ENCODE peak calls at places on chromosomes 4 and X, in nine cellular contexts. B, W, N, J, P, H, R, A and I are unnamed samples.
A peak's percentile ranks its signal among the peaks of the same experiment; 100 is the strongest.

GRCh38 chrX:100587846-100588245 is 3.1 kb downstream of the TNMD start:
- DNase-seq in B (no peak), W (no peak), N (no peak), J (no peak), P (no peak), H (no peak), R (no peak), A (no peak), I (no peak)

GRCh38 chrX:94400488-94400887 is 726.5 kb downstream of the FAM133A start:
- DNase-seq in B (no peak), W (no peak), N (no peak), J (no peak), P (no peak), H (no peak), R (no peak), A (no peak), I (no peak)

GRCh38 chrX:8971116-8971515 is 62.8 kb downstream of the FAM9B start:
- DNase-seq in B (no peak), W (peak; percentile 22), N (peak; percentile 67), J (peak; percentile 49), P (peak; percentile 23), H (no peak), R (no peak), A (peak; percentile 67), I (peak; percentile 15)

GRCh38 chrX:53239474-53239873 is 14.5 kb upstream of the KDM5C start:
- DNase-seq in B (no peak), W (peak; percentile 26), N (no peak), J (no peak), P (no peak), H (no peak), R (no peak), A (peak; percentile 56), I (no peak)

GRCh38 chr4:76105652-76106051 is 31.1 kb downstream of the ART3 start:
- DNase-seq in B (no peak), W (no peak), N (no peak), J (no peak), P (no peak), H (no peak), R (no peak), A (no peak), I (no peak)

GRCh38 chrX:72003811-72004750 is 93.4 kb downstream of the NHSL2 start:
- DNase-seq in B (no peak), W (no peak), N (no peak), J (peak; percentile 73), P (peak; percentile 64), H (no peak), R (no peak), A (peak; percentile 39), I (peak; percentile 68)

GRCh38 chr4:1727117-1728031 is 6.1 kb downstream of the TACC3 start:
- DNase-seq in B (no peak), W (no peak), N (peak; percentile 75), J (peak; percentile 88), P (no peak), H (peak; percentile 94), R (peak; percentile 80), A (peak; percentile 75), I (peak; percentile 80)

GRCh38 chr4:77001907-77002306 is 52.4 kb downstream of the SEPTIN11 start:
- DNase-seq in B (no peak), W (no peak), N (peak; percentile 79), J (peak; percentile 82), P (peak; percentile 46), H (no peak), R (no peak), A (no peak), I (peak; percentile 80)

DNA sequence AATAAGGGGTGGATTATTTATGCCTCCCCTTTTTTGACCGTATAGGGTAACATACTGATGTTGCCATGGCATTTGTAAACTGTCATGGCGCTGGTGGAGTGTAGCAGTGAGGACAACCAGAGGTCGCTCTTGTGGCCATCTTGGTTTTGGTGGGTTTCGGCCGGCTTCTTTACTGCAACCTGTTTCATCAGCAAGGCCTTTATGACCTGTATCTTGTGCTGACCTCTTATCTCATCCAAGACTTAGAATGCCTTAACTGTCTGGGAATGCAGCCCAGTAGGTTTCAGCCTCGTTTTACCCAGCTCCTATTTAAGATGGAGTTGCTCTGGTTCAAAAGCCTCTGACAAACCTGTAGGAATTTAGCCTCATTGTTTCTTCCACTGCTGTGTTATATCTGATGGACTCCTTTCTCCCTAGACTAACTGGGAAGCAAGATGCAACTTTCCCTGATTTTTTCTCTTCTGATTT is 71.4 kb downstream of the TMEM131L start:
- DNase-seq in B (no peak), W (no peak), N (no peak), J (no peak), P (no peak), H (no peak), R (no peak), A (no peak), I (no peak)
- H3K4me1 ChIP-seq in B (peaks cover 95% of the 10 kb centered on the region), W (peaks cover 28% of the 10 kb centered on the region), N (peaks cover 11% of the 10 kb centered on the region), J (peaks cover 4% of the 10 kb centered on the region), P (peaks cover 23% of the 10 kb centered on the region), H (peaks cover 12% of the 10 kb centered on the region), R (no peaks in the 10 kb centered on the region), A (no peaks in the 10 kb centered on the region), I (peaks cover 17% of the 10 kb centered on the region)

GRCh38 chr4:2807571-2807970 is 14.7 kb downstream of the SH3BP2 start:
- DNase-seq in B (no peak), W (no peak), N (no peak), J (no peak), P (no peak), H (peak; percentile 78), R (no peak), A (no peak), I (no peak)

GRCh38 chr4:2808001-2808400 is 15.1 kb downstream of the SH3BP2 start:
- DNase-seq in B (no peak), W (no peak), N (no peak), J (no peak), P (no peak), H (peak; percentile 22), R (no peak), A (no peak), I (no peak)

GRCh38 chr4:2804973-2805501 is 12.2 kb downstream of the SH3BP2 start:
- DNase-seq in B (no peak), W (no peak), N (no peak), J (no peak), P (no peak), H (peak; percentile 75), R (peak; percentile 56), A (no peak), I (no peak)

GRCh38 chr4:2805712-2806391 is 13.0 kb downstream of the SH3BP2 start:
- DNase-seq in B (no peak), W (no peak), N (no peak), J (no peak), P (no peak), H (peak; percentile 92), R (no peak), A (no peak), I (no peak)

DNA sequence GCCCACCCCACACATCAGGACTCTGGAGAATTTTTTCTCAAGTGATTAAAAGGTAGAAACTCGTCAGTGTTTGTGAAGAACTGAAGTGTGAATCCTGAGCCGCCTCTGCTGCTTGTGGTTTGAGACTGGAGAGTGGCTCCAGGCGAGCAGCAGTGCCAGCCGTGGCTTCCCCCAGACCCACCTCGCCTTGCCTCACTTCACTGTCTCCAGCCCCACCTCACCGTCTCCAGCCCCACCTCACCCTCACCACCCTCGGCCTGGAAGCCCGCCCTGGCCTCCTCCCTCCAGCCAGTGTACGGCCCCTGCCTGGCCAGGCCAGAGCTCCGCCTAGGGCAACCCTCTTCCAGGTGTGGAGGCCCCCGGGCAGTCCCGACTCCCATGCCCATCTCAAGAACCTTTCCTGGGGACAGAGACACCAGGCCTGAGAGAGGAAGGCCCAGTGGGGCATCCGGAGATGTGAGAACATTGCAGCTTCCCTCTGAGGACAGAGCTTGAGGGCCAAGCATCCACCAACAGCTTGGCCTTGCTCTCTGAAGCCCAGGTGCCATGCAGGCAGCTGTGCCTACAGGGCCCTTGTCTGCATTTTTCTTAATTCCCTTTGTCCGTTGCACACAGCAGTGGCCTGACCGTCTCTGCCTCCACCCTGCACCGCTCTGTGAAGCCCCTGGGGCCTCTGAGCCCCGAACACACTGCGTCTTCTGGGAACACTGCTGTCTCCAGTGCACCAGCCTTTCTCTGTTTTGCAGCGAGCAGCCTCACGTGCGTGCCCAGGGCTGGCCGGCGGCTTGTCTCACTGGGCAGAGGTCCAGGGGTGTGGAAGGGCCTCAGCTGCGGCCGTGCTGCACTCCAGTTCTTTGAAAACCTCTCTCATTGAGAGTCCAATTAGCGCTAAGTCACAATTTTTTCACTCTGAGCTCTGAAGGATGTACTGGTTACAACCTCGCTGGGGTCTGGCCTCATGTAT is 13.8 kb downstream of the SH3BP2 start:
- DNase-seq in B (no peak), W (no peak), N (peak; percentile 55), J (no peak), P (no peak), H (peak; percentile 86), R (no peak), A (no peak), I (no peak)
- H3K27ac ChIP-seq in B (no peak overlapping the region), W (no peak overlapping the region), N (peak overlapping the region; percentile 8), J (no peak overlapping the region), P (no peak overlapping the region), H (peak overlapping the region; percentile 81), R (peak overlapping the region; percentile 23), A (no peak overlapping the region), I (no peak overlapping the region)

GRCh38 chr4:74789518-74789917 is 4.8 kb downstream of the BTC start:
- DNase-seq in B (no peak), W (no peak), N (no peak), J (no peak), P (no peak), H (no peak), R (no peak), A (no peak), I (no peak)

GRCh38 chr4:74794341-74794801 is at the start of gene BTC:
- DNase-seq in B (no peak), W (no peak), N (no peak), J (peak; percentile 6), P (peak; percentile 24), H (peak; percentile 80), R (peak; percentile 74), A (peak; percentile 69), I (no peak)

GRCh38 chr4:74796631-74797030 is 2.3 kb upstream of the BTC start:
- DNase-seq in B (no peak), W (no peak), N (no peak), J (no peak), P (no peak), H (no peak), R (no peak), A (no peak), I (no peak)

GRCh38 chr4:74790652-74791051 is 3.7 kb downstream of the BTC start:
- DNase-seq in B (no peak), W (no peak), N (no peak), J (no peak), P (no peak), H (no peak), R (no peak), A (no peak), I (no peak)

GRCh38 chr4:74793757-74794340 is 474 bp downstream of the BTC start:
- DNase-seq in B (no peak), W (no peak), N (no peak), J (peak; percentile 22), P (peak; percentile 63), H (peak; percentile 89), R (peak; percentile 77), A (peak; percentile 66), I (no peak)
- TF ChIP-seq CTCF in B (no peak), W (no peak), N (peak; percentile 10), J (peak; percentile 46), P (peak; percentile 46), H (no peak), R (no peak), A (peak; percentile 44), I (peak; percentile 11)

GRCh38 chr4:7030856-7031255 is 12.3 kb upstream of the TADA2B start:
- DNase-seq in B (no peak), W (no peak), N (no peak), J (no peak), P (no peak), H (no peak), R (no peak), A (no peak), I (no peak)

GRCh38 chr4:7029921-7030320 is 13.3 kb upstream of the TADA2B start:
- DNase-seq in B (no peak), W (no peak), N (no peak), J (no peak), P (no peak), H (no peak), R (no peak), A (no peak), I (no peak)

GRCh38 chr4:7034262-7035081 is 8.7 kb upstream of the TADA2B start:
- DNase-seq in B (no peak), W (no peak), N (peak; percentile 67), J (peak; percentile 81), P (peak; percentile 19), H (no peak), R (no peak), A (peak; percentile 80), I (peak; percentile 70)

GRCh38 chr4:7031526-7032449 is 11.4 kb upstream of the TADA2B start:
- DNase-seq in B (no peak), W (no peak), N (no peak), J (peak; percentile 25), P (no peak), H (no peak), R (no peak), A (no peak), I (no peak)

GRCh38 chr4:7032591-7032990 is 10.6 kb upstream of the TADA2B start:
- DNase-seq in B (no peak), W (no peak), N (no peak), J (no peak), P (no peak), H (no peak), R (no peak), A (no peak), I (no peak)
- H3K4me1 ChIP-seq in B (no peaks in the 10 kb centered on the region), W (no peaks in the 10 kb centered on the region), N (peaks cover 11% of the 10 kb centered on the region), J (peaks cover 6% of the 10 kb centered on the region), P (no peaks in the 10 kb centered on the region), H (peaks cover 13% of the 10 kb centered on the region), R (no peaks in the 10 kb centered on the region), A (peaks cover 58% of the 10 kb centered on the region), I (peaks cover 26% of the 10 kb centered on the region)